ENCODE peak calls at places on chromosomes 2 and 18, in five cellular contexts. Q, X, U, F and G are unnamed samples.

GRCh38 chr2:192197387-192197786 is 2.7 kb upstream of the TMEFF2 start:
- DNase-seq in Q (no peak), X (no peak), U (no peak), F (peak), G (no peak)

GRCh38 chr2:222057249-222058073 is 241.3 kb downstream of the PAX3 start:
- DNase-seq in Q (no peak), X (peak), U (peak), F (no peak), G (no peak)

GRCh38 chr2:196173505-196173904 is 2.1 kb upstream of the STK17B start:
- DNase-seq in Q (no peak), X (no peak), U (no peak), F (no peak), G (no peak)

GRCh38 chr2:74424995-74425406 is 3.5 kb downstream of the WDR54 start:
- DNase-seq in Q (no peak), X (no peak), U (no peak), F (no peak), G (no peak)

GRCh38 chr2:68196120-68196716 is 38.5 kb downstream of the PNO1 start:
- DNase-seq in Q (no peak), X (no peak), U (peak), F (peak), G (no peak)

GRCh38 chr2:224178085-224178484 is 139.0 kb upstream of the SERPINE2 start:
- DNase-seq in Q (no peak), X (peak), U (no peak), F (peak), G (no peak)

GRCh38 chr2:135055182-135055786 is 3.2 kb downstream of the RAB3GAP1 start:
- DNase-seq in Q (no peak), X (peak), U (no peak), F (peak), G (no peak)

GRCh38 chr2:104872866-104873688 is 19.2 kb downstream of the POU3F3 start:
- DNase-seq in Q (peak), X (peak), U (peak), F (peak), G (peak)

GRCh38 chr2:126518206-126518605 is 137.8 kb upstream of the GYPC start:
- DNase-seq in Q (no peak), X (no peak), U (no peak), F (no peak), G (no peak)

GRCh38 chr2:175817200-175817599 is 184.9 kb downstream of the LNPK start:
- DNase-seq in Q (no peak), X (no peak), U (no peak), F (no peak), G (no peak)

GRCh38 chr2:1681017-1681318 is 63.3 kb downstream of the PXDN start:
- DNase-seq in Q (no peak), X (no peak), U (no peak), F (no peak), G (no peak)

GRCh38 chr2:128362889-128363228 is 44.2 kb upstream of the HS6ST1 start:
- DNase-seq in Q (peak), X (peak), U (no peak), F (peak), G (no peak)

GRCh38 chr2:129912871-129913694 is 66.4 kb upstream of the RAB6C start:
- DNase-seq in Q (no peak), X (no peak), U (no peak), F (no peak), G (no peak)

GRCh38 chr2:29425866-29426265 is 310.7 kb downstream of the CLIP4 start:
- DNase-seq in Q (no peak), X (no peak), U (no peak), F (no peak), G (no peak)

GRCh38 chr2:98664323-98664722 is 55.9 kb downstream of the UNC50 start:
- DNase-seq in Q (no peak), X (no peak), U (peak), F (no peak), G (no peak)

GRCh38 chr2:222722327-222722946 is 51.0 kb downstream of the MOGAT1 start:
- DNase-seq in Q (no peak), X (peak), U (no peak), F (no peak), G (no peak)

GRCh38 chr2:161586517-161587167 is 37.6 kb upstream of the SLC4A10 start:
- DNase-seq in Q (peak), X (peak), U (peak), F (no peak), G (no peak)

GRCh38 chr18:26909599-26910290 is 44.2 kb upstream of the AQP4 start:
- DNase-seq in Q (no peak), X (no peak), U (no peak), F (no peak), G (no peak)

GRCh38 chr2:172643142-172643541 is 87.3 kb downstream of the PDK1 start:
- DNase-seq in Q (no peak), X (no peak), U (peak), F (peak), G (no peak)

GRCh38 chr2:20604957-20605381 is 45.9 kb downstream of the HS1BP3 start:
- DNase-seq in Q (no peak), X (peak), U (no peak), F (no peak), G (no peak)

GRCh38 chr18:36775396-36775795 is 53.4 kb downstream of the TPGS2 start:
- DNase-seq in Q (no peak), X (no peak), U (no peak), F (no peak), G (no peak)

GRCh38 chr2:121219866-121220265 is 65.1 kb downstream of the TFCP2L1 start:
- DNase-seq in Q (no peak), X (no peak), U (no peak), F (no peak), G (no peak)

GRCh38 chr2:16166327-16166981 is 226.1 kb downstream of the MYCN start:
- DNase-seq in Q (peak), X (no peak), U (no peak), F (no peak), G (no peak)

GRCh38 chr2:74253937-74254336 is 55.5 kb downstream of the MTHFD2 start:
- DNase-seq in Q (no peak), X (no peak), U (no peak), F (no peak), G (no peak)

DNA sequence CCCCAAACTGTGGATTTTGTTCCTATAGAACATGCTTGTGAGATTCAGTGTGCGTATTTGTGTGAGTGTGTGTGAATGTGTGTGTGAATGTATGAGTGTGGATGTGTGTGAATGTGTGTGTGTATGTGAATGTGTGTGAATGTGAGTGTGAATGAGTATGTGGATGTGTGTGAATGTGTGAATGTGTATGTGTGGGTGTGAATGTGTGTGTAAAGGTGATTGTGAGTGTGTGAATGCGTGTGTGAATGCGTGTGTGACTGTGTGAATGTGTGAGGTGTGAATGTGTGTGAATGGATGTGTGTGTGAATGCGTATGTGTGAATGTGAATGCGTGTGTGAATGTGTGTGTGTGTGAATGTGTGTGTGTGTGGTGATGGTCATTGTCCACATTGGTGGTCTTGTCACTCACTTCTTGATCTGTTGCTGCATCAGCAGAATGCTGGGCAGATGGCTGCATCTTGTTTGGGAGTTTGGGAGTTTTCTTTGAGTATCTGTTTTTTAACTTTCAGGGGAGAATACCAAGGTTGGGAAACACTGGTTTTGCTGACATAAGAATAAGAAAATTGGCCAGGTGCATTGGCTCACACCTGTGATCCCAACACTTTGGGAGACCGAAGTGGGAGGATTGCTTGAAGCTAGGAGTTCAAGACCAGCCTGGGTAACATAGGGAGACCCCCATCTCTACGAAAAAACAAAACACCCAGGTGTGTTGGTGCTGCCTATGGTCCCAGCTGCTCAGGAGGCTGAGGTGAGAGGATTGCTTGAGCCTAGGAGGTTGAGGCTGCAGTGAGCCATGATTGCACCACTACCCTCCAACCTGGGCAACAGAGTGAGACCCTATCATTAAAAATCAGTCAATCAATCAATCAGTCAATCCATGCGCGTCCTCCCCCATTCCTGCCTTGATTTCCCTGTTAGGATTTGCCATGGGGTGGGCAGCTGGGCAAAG is 18.2 kb downstream of the AGAP1 start:
- DNase-seq in Q (no peak), X (no peak), U (no peak), F (no peak), G (no peak)
- H3K27ac ChIP-seq in Q (no peak), X (peak), U (no peak), F (no peak), G (no peak)

GRCh38 chr2:237614151-237614720 is 13.2 kb upstream of the LRRFIP1 start:
- DNase-seq in Q (no peak), X (peak), U (no peak), F (peak), G (no peak)
- H3K27ac ChIP-seq in Q (no peak), X (no peak), U (no peak), F (no peak), G (no peak)

DNA sequence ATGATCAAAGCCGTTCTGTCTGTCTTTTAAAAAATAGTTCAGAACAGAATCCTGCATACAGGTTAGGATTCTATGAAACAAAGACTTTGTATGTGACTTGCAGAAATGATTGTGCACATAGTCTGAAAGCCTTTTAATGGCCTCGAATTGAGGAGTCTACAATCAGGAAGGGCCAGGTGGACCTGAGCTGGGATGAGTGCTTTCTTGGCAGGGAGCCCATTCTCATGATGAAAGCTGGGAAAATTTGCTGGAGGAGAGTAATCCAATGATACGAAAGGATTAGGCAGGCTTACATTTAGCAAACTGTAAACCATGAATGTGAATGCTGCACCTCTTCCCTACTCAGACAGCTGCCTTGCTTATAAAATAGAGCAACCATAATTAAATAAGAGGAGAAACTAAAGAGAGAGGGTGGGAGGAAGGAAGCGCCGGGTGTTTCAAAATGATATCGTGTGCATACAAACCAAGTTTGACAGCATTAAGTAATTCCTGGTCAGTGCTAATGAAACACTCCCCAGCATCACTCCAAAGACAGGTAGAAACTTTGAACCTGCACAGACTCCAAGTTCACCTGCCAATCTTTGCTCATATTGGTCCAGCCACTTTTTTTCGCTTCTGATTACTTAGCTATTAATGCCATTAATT is 23.7 kb upstream of the CXCR4 start:
- DNase-seq in Q (no peak), X (no peak), U (no peak), F (no peak), G (peak)
- H3K27ac ChIP-seq in Q (no peak), X (no peak), U (no peak), F (no peak), G (no peak)

DNA sequence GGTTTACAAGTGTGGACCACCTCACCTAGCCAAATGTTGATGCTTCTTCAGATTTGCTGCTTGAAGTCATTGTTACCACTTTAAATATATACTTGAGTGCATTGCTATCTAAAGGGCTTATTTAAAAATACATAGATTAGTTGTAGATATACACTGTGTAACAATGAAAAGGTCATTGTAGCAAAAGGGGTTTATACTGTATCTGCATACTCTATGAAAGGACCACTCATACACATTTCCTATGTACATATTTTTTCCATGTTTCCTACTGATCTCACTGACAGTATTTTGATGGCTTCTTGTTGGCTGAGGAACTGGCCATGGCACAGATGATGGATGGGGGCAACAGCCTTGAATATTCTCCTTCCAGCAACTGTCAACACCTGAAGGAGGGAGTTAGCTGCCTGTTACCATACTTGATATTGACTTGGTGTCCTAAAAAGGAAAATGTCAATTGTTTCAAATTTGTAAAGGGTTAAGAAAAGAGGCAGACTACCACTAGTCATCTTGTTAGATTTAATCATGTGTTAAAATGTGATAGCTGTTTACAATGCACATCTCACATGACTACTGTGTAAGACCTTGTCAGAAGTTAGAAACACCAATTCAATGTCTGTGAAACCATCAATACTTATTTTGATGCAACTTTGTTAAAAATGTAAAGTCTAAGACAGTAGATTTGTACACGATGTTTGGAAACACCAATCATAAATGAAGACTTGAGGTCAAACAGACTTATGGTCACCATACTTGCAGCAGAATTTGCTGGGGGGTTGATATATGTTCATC is 33.5 kb downstream of the RAB10 start:
- DNase-seq in Q (no peak), X (no peak), U (peak), F (no peak), G (no peak)
- H3K27ac ChIP-seq in Q (no peak), X (no peak), U (peak), F (no peak), G (no peak)

GRCh38 chr2:217990791-217991465 is 11.9 kb downstream of the TNS1 start:
- DNase-seq in Q (no peak), X (no peak), U (no peak), F (no peak), G (no peak)

GRCh38 chr2:217992061-217992460 is 10.7 kb downstream of the TNS1 start:
- DNase-seq in Q (no peak), X (no peak), U (no peak), F (no peak), G (no peak)

GRCh38 chr2:217994776-217995274 is 8.0 kb downstream of the TNS1 start:
- DNase-seq in Q (no peak), X (peak), U (no peak), F (peak), G (no peak)

GRCh38 chr2:217993817-217994459 is 8.9 kb downstream of the TNS1 start:
- DNase-seq in Q (peak), X (no peak), U (peak), F (peak), G (peak)

GRCh38 chr2:217993055-217993645 is 9.6 kb downstream of the TNS1 start:
- DNase-seq in Q (no peak), X (peak), U (no peak), F (peak), G (no peak)
- H3K27ac ChIP-seq in Q (no peak), X (no peak), U (no peak), F (no peak), G (no peak)

GRCh38 chr2:27370816-27371620 is 602 bp downstream of the SNX17 start:
- DNase-seq in Q (no peak), X (peak), U (peak), F (peak), G (peak)

GRCh38 chr2:27375513-27376099 is 4.9 kb downstream of the ZNF513 start:
- DNase-seq in Q (no peak), X (no peak), U (no peak), F (no peak), G (no peak)

GRCh38 chr2:27372937-27373336 is 2.5 kb downstream of the SNX17 start:
- DNase-seq in Q (no peak), X (no peak), U (peak), F (no peak), G (no peak)

GRCh38 chr2:27369471-27370025 is 590 bp downstream of the EIF2B4 start:
- DNase-seq in Q (no peak), X (no peak), U (no peak), F (peak), G (peak)

GRCh38 chr2:27370026-27370815 is at the start of the genes EIF2B4 and SNX17:
- DNase-seq in Q (peak), X (peak), U (peak), F (peak), G (peak)
- H3K27ac ChIP-seq in Q (peak), X (peak), U (peak), F (peak), G (peak)

GRCh38 chr2:138293045-138293444 is 208.5 kb upstream of the SPOPL start:
- DNase-seq in Q (no peak), X (no peak), U (no peak), F (no peak), G (no peak)

GRCh38 chr2:138296365-138296764 is 205.2 kb upstream of the SPOPL start:
- DNase-seq in Q (no peak), X (no peak), U (no peak), F (no peak), G (no peak)

GRCh38 chr2:138291805-138292204 is 209.8 kb upstream of the SPOPL start:
- DNase-seq in Q (no peak), X (no peak), U (no peak), F (no peak), G (no peak)

GRCh38 chr2:138293549-138293948 is 208.0 kb upstream of the SPOPL start:
- DNase-seq in Q (no peak), X (no peak), U (no peak), F (no peak), G (no peak)

GRCh38 chr2:138294451-138294850 is 207.1 kb upstream of the SPOPL start:
- DNase-seq in Q (no peak), X (no peak), U (no peak), F (no peak), G (no peak)
- H3K27ac ChIP-seq in Q (no peak), X (no peak), U (no peak), F (no peak), G (no peak)

DNA sequence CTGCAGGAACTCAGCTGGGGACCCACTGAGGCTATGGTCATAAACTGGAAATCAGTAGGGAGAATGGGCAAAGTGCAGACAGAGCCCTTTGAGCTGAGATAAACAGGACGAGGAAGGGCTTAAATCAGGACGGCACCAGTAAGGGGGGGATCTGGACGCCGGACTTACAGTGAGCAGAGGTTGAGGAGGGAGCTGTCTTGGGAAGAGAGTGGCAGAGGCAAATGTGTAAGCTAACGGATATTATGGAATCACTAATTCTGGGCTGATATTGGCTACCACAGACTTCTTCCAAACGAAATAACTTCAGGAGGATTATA is 540 bp downstream of the CYP27A1 start:
- DNase-seq in Q (no peak), X (peak), U (no peak), F (no peak), G (peak)
- H3K27ac ChIP-seq in Q (no peak), X (peak), U (no peak), F (no peak), G (peak)

GRCh38 chr18:33916200-33916599 is 308.5 kb downstream of the NOL4 start:
- DNase-seq in Q (no peak), X (no peak), U (no peak), F (no peak), G (peak)
- H3K27ac ChIP-seq in Q (no peak), X (no peak), U (no peak), F (no peak), G (no peak)

GRCh38 chr18:49560277-49561126 is 1.4 kb upstream of the LIPG start:
- DNase-seq in Q (no peak), X (peak), U (no peak), F (no peak), G (no peak)

GRCh38 chr18:49563130-49563540 is 1.3 kb downstream of the LIPG start:
- DNase-seq in Q (no peak), X (peak), U (no peak), F (no peak), G (no peak)

GRCh38 chr18:49561377-49562193 is at the start of gene LIPG:
- DNase-seq in Q (peak), X (peak), U (peak), F (peak), G (peak)

GRCh38 chr18:49562481-49563129 is 748 bp downstream of the LIPG start:
- DNase-seq in Q (no peak), X (peak), U (no peak), F (no peak), G (no peak)

DNA sequence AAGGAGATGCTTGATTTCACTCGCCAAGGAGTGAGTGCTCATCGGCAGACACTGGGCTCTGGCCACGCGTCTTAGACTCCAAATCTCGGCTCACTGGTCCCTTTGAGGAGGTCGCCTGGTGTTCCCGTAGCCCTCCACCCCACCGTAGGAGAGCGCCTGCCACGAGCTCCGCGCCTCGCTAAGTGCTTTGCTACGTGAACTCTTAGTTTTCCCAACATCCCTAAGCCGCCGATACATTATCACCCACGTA is 805 bp upstream of the LIPG start:
- DNase-seq in Q (peak), X (peak), U (no peak), F (no peak), G (no peak)
- H3K27ac ChIP-seq in Q (peak), X (no peak), U (no peak), F (no peak), G (no peak)